ENCODE peak calls at places on chromosomes 16 and 17, in nine cellular contexts. V is lung, A is upper lobe of left lung, M is kidney, Y is heart left ventricle, O is esophagus squamous epithelium, Z is AG04450, F is bronchial epithelial cell, L is colonic mucosa. K is an unnamed sample.

GRCh38 chr17:32350662-32351418 is 883 bp downstream of the ZNF207 start:
- DNase-seq in V (peak; percentile 56), A (peak; percentile 59), M (no peak), Y (no peak), O (no peak), Z (no peak), F (peak; percentile 62), L (peak; percentile 48), K (peak; percentile 83)

GRCh38 chr17:1641065-1641403 is 4.5 kb downstream of the SCARF1 start:
- DNase-seq in V (no peak), A (no peak), M (no peak), Y (no peak), O (no peak), Z (no peak), F (no peak), L (no peak), K (no peak)

GRCh38 chr17:18280766-18281165 is 20.3 kb downstream of the MIEF2 start:
- DNase-seq in V (no peak), A (no peak), M (no peak), Y (no peak), O (no peak), Z (no peak), F (no peak), L (no peak), K (no peak)

GRCh38 chr17:42097691-42098661 is at the start of gene ZNF385C:
- DNase-seq in V (no peak), A (no peak), M (no peak), Y (no peak), O (no peak), Z (no peak), F (no peak), L (no peak), K (no peak)

GRCh38 chr17:4497101-4497824 is 1.4 kb upstream of the SPNS2 start:
- DNase-seq in V (no peak), A (no peak), M (peak; percentile 94), Y (no peak), O (no peak), Z (no peak), F (peak; percentile 35), L (no peak), K (peak; percentile 18)

GRCh38 chr16:456891-457483 is 31.5 kb downstream of the RAB11FIP3 start:
- DNase-seq in V (no peak), A (no peak), M (no peak), Y (no peak), O (no peak), Z (no peak), F (peak; percentile 32), L (no peak), K (peak; percentile 29)

GRCh38 chr16:17283022-17283421 is 187.7 kb downstream of the XYLT1 start:
- DNase-seq in V (no peak), A (no peak), M (no peak), Y (no peak), O (no peak), Z (no peak), F (no peak), L (no peak), K (no peak)

GRCh38 chr17:73430165-73430680 is 118.4 kb upstream of the CDC42EP4 start:
- DNase-seq in V (no peak), A (no peak), M (peak; percentile 51), Y (no peak), O (no peak), Z (no peak), F (no peak), L (no peak), K (no peak)

GRCh38 chr16:55033225-55034156 is 102.8 kb downstream of the IRX5 start:
- DNase-seq in V (no peak), A (peak; percentile 6), M (no peak), Y (no peak), O (no peak), Z (no peak), F (no peak), L (no peak), K (no peak)

GRCh38 chr16:14354561-14355351 is 275.3 kb downstream of the PARN start:
- DNase-seq in V (no peak), A (no peak), M (no peak), Y (no peak), O (no peak), Z (no peak), F (peak; percentile 29), L (no peak), K (no peak)

GRCh38 chr17:17752822-17753448 is 71.7 kb downstream of the RAI1 start:
- DNase-seq in V (no peak), A (no peak), M (peak; percentile 75), Y (no peak), O (no peak), Z (no peak), F (no peak), L (no peak), K (no peak)

GRCh38 chr16:66959645-66960177 is 1.4 kb upstream of the CES3 start:
- DNase-seq in V (no peak), A (no peak), M (no peak), Y (peak; percentile 57), O (no peak), Z (no peak), F (no peak), L (peak; percentile 61), K (no peak)

GRCh38 chr17:69524854-69525253 is 110.4 kb downstream of the MAP2K6 start:
- DNase-seq in V (no peak), A (no peak), M (no peak), Y (no peak), O (no peak), Z (no peak), F (no peak), L (no peak), K (no peak)
- TF ChIP-seq CTCF in V (no peak), A (no peak), M (no peak), Y (no peak), O (no peak), Z (no peak), F (no peak), L (no peak), K (no peak)

DNA sequence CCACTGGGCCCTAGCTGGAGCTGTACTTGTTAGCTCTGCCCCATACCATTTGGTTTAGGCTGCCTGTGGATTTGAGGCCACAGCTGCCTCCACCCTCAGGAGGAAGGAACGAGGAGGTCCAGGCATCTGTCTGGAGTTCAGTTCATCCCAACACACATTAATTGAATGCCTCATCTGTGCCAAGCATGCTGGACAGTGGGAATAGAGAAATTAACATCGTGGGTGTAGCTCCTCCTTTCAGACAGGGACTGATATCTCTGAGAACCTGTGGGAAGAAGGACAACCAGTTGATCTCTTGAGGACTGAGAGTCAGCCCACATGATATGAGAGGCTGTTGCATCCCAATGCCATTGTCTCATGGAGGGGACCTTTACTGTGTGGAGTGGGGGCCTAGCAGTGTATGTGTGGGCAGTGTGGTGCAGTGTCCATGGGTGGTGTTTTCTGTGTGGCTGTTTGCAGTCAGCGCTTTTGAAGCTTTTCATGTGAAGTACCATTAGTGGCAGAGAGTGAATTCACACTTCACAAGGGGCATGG is 29.4 kb upstream of the DDX52 start:
- DNase-seq in V (no peak), A (no peak), M (no peak), Y (no peak), O (no peak), Z (no peak), F (no peak), L (no peak), K (no peak)
- H3K4me3 ChIP-seq in V (no peak overlapping the region), A (no peak overlapping the region), M (no peak overlapping the region), Y (no peak overlapping the region), O (no peak overlapping the region), Z (no peak overlapping the region), F (no peak overlapping the region), L (no peak overlapping the region), K (no peak overlapping the region)

GRCh38 chr16:82231021-82231787 is 61.2 kb upstream of the MPHOSPH6 start:
- DNase-seq in V (no peak), A (no peak), M (no peak), Y (no peak), O (no peak), Z (no peak), F (peak; percentile 70), L (no peak), K (no peak)
- TF ChIP-seq CTCF in V (no peak), A (no peak), M (no peak), Y (no peak), O (no peak), Z (no peak), F (no peak), L (no peak), K (no peak)

GRCh38 chr17:38510424-38511125 is 82.3 kb downstream of the ARHGAP23 start:
- DNase-seq in V (no peak), A (no peak), M (peak; percentile 75), Y (peak; percentile 58), O (no peak), Z (no peak), F (no peak), L (no peak), K (peak; percentile 55)

GRCh38 chr17:38512473-38513058 is 84.3 kb downstream of the ARHGAP23 start:
- DNase-seq in V (no peak), A (no peak), M (peak; percentile 31), Y (no peak), O (no peak), Z (no peak), F (no peak), L (no peak), K (no peak)

GRCh38 chr17:38509008-38509771 is 80.9 kb downstream of the ARHGAP23 start:
- DNase-seq in V (peak; percentile 56), A (peak; percentile 48), M (peak; percentile 89), Y (peak; percentile 79), O (no peak), Z (peak; percentile 83), F (peak; percentile 55), L (peak; percentile 74), K (peak; percentile 96)

GRCh38 chr17:38509772-38510423 is 81.6 kb downstream of the ARHGAP23 start:
- DNase-seq in V (no peak), A (no peak), M (peak; percentile 73), Y (no peak), O (no peak), Z (no peak), F (no peak), L (no peak), K (no peak)

GRCh38 chr17:38511126-38512108 is 83.2 kb downstream of the ARHGAP23 start:
- DNase-seq in V (no peak), A (no peak), M (peak; percentile 75), Y (no peak), O (no peak), Z (no peak), F (peak; percentile 29), L (no peak), K (peak; percentile 65)
- H3K4me3 ChIP-seq in V (no peak overlapping the region), A (no peak overlapping the region), M (no peak overlapping the region), Y (no peak overlapping the region), O (no peak overlapping the region), Z (no peak overlapping the region), F (no peak overlapping the region), L (no peak overlapping the region), K (no peak overlapping the region)

GRCh38 chr17:74814453-74814852 is 38.3 kb upstream of the NAT9 start:
- DNase-seq in V (no peak), A (no peak), M (no peak), Y (no peak), O (no peak), Z (no peak), F (no peak), L (no peak), K (no peak)
- TF ChIP-seq CTCF in V (no peak), A (no peak), M (no peak), Y (no peak), O (no peak), Z (no peak), F (no peak), L (no peak), K (no peak)

K was measured in cardiac fibroblast.